ENCODE peak calls at places on chromosomes 7 and 10, in six cellular contexts. O, W, B, H, U and V are unnamed samples.

GRCh38 chr10:100046088-100046487 is 35.6 kb downstream of the CPN1 start:
- DNase-seq in B (peak; percentile 86), O (peak; percentile 88), W (peak; percentile 40), U (peak; percentile 83), H (peak; percentile 90), V (peak; percentile 92)

GRCh38 chr7:79495544-79496272 is 42.2 kb upstream of the MAGI2 start:
- DNase-seq in B (no peak), W (no peak), O (no peak), U (no peak), H (no peak), V (no peak)

GRCh38 chr10:22986771-22987542 is 59.1 kb downstream of the ARMC3 start:
- DNase-seq in B (peak; percentile 21), O (no peak), W (no peak), H (no peak), U (no peak), V (no peak)

GRCh38 chr10:100327007-100327700 is 2.9 kb downstream of the PKD2L1 start:
- DNase-seq in W (peak; percentile 59), U (peak; percentile 62), O (peak; percentile 23), B (no peak), H (peak; percentile 42), V (no peak)

GRCh38 chr7:149007615-149008014 is 20.7 kb downstream of the PDIA4 start:
- DNase-seq in W (no peak), H (no peak), B (no peak), U (no peak), O (no peak), V (no peak)

GRCh38 chr10:22848509-22848908 is 79.3 kb upstream of the ARMC3 start:
- DNase-seq in B (no peak), H (no peak), O (no peak), U (no peak), W (no peak), V (no peak)

GRCh38 chr7:26376208-26376917 is 84.7 kb downstream of the SNX10 start:
- DNase-seq in U (peak; percentile 23), W (peak; percentile 31), B (no peak), O (peak; percentile 39), H (no peak), V (no peak)

GRCh38 chr10:50561266-50561665 is 62.5 kb downstream of the SGMS1 start:
- DNase-seq in U (no peak), O (no peak), H (no peak), B (no peak), W (no peak), V (no peak)

GRCh38 chr7:145732521-145732920 is 384.1 kb upstream of the CNTNAP2 start:
- DNase-seq in B (no peak), W (no peak), O (no peak), H (no peak), U (no peak), V (no peak)

GRCh38 chr10:126214679-126215078 is 173.6 kb downstream of the ADAM12 start:
- DNase-seq in W (no peak), O (no peak), B (no peak), U (no peak), H (no peak), V (no peak)

GRCh38 chr7:159091480-159092475 is 52.9 kb downstream of the VIPR2 start:
- DNase-seq in W (no peak), H (peak; percentile 21), O (peak; percentile 4), B (no peak), U (no peak), V (peak; percentile 57)

GRCh38 chr10:88455831-88456230 is 127.3 kb downstream of the RNLS start:
- DNase-seq in H (no peak), U (no peak), O (no peak), B (no peak), W (no peak), V (no peak)

GRCh38 chr10:132632851-132633684 is 95.5 kb downstream of the INPP5A start:
- DNase-seq in U (peak; percentile 15), H (no peak), W (no peak), B (no peak), O (no peak), V (peak; percentile 73)

GRCh38 chr10:34734918-34735317 is 80.2 kb downstream of the PARD3 start:
- DNase-seq in U (no peak), W (no peak), B (no peak), H (no peak), O (no peak), V (no peak)

GRCh38 chr10:44881639-44882038 is 29.5 kb upstream of the TMEM72 start:
- DNase-seq in U (no peak), B (no peak), H (no peak), W (no peak), O (no peak), V (no peak)

GRCh38 chr10:132713421-132714095 is 72.4 kb downstream of the NKX6-2 start:
- DNase-seq in H (no peak), B (no peak), W (no peak), O (no peak), U (no peak), V (peak; percentile 61)

GRCh38 chr7:37408241-37408884 is 40.3 kb downstream of the ELMO1 start:
- DNase-seq in U (no peak), B (no peak), O (no peak), W (no peak), H (no peak), V (no peak)

GRCh38 chr10:33783078-33783477 is 448.6 kb upstream of the NRP1 start:
- DNase-seq in U (no peak), B (no peak), O (no peak), W (no peak), H (no peak), V (no peak)

GRCh38 chr10:50506861-50507573 is 116.7 kb downstream of the SGMS1 start:
- DNase-seq in B (no peak), O (no peak), W (no peak), U (no peak), H (no peak), V (no peak)

GRCh38 chr10:78971094-78971682 is 97.6 kb upstream of the ZMIZ1 start:
- DNase-seq in O (no peak), U (no peak), B (no peak), H (no peak), W (no peak), V (no peak)

GRCh38 chr10:78972160-78972946 is 96.4 kb upstream of the ZMIZ1 start:
- DNase-seq in B (peak; percentile 31), U (peak; percentile 71), W (no peak), H (peak; percentile 48), O (peak; percentile 59), V (peak; percentile 91)

GRCh38 chr10:78974409-78975317 is 94.1 kb upstream of the ZMIZ1 start:
- DNase-seq in B (peak; percentile 47), W (no peak), O (peak; percentile 57), H (peak; percentile 52), U (peak; percentile 77), V (peak; percentile 91)

GRCh38 chr10:78973901-78974408 is 94.8 kb upstream of the ZMIZ1 start:
- DNase-seq in W (peak; percentile 46), B (peak; percentile 42), U (peak; percentile 60), H (no peak), O (no peak), V (peak; percentile 85)

DNA sequence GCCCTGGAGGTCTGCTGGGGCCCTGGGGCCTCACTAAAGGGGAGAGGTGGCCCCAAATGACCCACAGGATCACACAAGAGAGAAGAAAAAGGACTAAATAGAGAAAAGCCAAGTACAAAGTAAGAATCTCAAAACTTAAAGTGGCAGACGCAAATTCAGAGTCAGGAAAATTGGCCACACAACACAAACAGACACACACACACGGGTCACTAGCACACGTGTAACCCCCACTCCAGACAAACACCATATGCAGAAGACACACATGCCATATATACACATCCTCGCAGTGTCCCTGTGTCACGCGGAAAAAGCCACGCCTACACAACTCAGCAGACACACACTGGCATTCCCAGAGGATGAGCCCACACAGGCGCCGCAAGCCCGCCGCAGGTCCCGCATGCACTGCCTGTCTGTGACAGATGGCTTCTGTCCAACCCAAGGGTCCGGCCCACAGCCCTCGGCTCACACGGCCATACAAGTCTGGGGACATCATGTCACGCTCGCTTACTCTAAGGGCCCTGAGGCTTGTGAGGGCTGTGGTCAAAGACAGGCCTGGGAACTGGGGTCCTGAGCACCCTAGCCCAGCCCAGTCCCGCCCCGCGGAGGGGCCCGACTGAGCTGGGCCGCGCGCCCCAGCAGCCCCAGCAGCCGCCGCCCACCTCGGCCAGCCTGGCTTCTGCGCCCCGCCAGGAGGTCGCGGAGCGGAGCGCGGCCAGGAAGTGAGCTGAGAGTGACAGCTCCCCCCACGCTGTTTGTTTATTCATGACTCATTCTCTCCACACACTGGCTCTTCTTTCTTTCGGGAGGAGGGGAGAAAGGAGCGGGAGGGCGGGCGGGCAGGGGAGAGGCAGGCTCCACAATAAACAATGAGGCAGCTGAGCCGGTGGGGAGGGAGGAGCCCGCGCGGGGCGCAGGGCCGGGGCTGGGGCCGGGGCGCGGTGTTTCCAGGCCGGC is 95.5 kb upstream of the ZMIZ1 start:
- DNase-seq in W (peak; percentile 92), B (peak; percentile 84), O (peak; percentile 79), U (peak; percentile 74), H (peak; percentile 69), V (peak; percentile 91)
- TF ChIP-seq POLR2AphosphoS5 in W (no peak), B (peak; percentile 57), O (peak; percentile 89), U (peak; percentile 75), H (peak; percentile 82), V (peak; percentile 87)

DNA sequence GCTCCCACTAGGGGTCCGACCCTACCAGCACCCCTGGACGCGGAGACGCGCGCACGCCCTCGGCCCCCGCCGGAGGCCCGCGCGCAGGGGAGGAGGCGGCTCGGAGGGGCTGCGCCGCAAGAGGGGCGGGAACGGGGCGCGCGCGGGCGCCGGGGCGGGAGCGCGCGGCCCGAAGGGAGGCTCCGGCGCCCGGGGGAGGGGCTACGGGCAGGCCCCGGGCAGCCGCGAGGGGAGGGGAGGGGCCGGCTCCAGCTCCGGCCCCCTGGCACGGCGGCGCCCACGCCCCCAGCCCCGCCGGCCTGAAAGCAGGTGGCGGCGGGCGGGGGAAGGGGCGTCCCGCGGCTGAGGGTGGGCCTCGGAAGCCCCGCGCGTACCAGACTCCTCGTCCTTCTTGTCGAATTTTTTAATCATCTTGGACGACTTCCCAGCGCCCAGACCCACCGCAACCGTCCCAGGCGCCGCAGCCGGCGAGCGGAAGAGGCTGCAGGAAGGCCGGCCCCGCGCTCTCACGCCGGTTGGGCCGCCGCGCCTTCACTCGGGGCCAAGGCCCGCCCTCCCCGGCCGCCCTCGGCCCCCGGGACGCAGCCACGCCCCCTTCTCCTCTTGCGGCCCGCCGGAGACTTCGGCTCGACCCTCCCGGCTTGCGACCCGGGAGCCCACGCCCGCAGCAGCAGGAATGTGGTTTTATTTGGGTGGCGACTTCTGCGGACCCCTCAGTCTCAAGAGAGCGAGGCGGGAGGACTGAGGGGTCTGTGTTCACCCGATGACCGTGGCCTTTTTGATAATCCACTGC is at the start of gene COPG2:
- DNase-seq in H (peak; percentile 89), B (peak; percentile 62), O (peak; percentile 89), W (peak; percentile 92), U (peak; percentile 87), V (peak; percentile 88)
- TF ChIP-seq POLR2A in H (no peak), B (peak; percentile 38), O (no peak), W (peak; percentile 52), U (peak; percentile 60), V (no peak)

GRCh38 chr7:135151162-135151932 is 3.5 kb downstream of the TMEM140 start:
- DNase-seq in W (no peak), H (no peak), U (peak; percentile 77), O (no peak), B (no peak), V (no peak)
- TF ChIP-seq POLR2AphosphoS5 in W (no peak), H (no peak), U (peak; percentile 15), O (no peak), B (no peak), V (peak; percentile 15)

GRCh38 chr7:1787681-1788235 is 117.7 kb downstream of the ELFN1 start:
- DNase-seq in H (peak; percentile 19), W (no peak), U (no peak), B (no peak), O (no peak), V (peak; percentile 42)

GRCh38 chr7:1781369-1781768 is 111.3 kb downstream of the ELFN1 start:
- DNase-seq in W (no peak), B (no peak), U (no peak), O (no peak), H (no peak), V (no peak)

GRCh38 chr7:1785839-1786238 is 115.8 kb downstream of the ELFN1 start:
- DNase-seq in B (no peak), O (no peak), U (no peak), H (no peak), W (no peak), V (peak; percentile 2)

GRCh38 chr7:1787241-1787640 is 117.2 kb downstream of the ELFN1 start:
- DNase-seq in O (no peak), H (peak; percentile 2), B (no peak), U (no peak), W (no peak), V (peak; percentile 21)
- TF ChIP-seq POLR2A in O (no peak), H (no peak), B (no peak), U (no peak), W (no peak), V (no peak)